ENCODE peak calls at places on chromosomes 13 and 19, in six cellular contexts. E is adrenal gland; U is CD4-positive, alpha-beta T cell; W is astrocyte of the cerebellum; F is activated naive CD8-positive, alpha-beta T cell treated with anti-CD3 and anti-CD28 coated beads for 36 hours; M is smooth muscle cell of the brain vasculature. R is an unnamed sample.

GRCh38 chr13:78679329-78679728 is 20.4 kb upstream of the OBI1 start:
- DNase-seq in E (no peak), U (no peak), W (no peak), F (no peak), M (no peak), R (no peak)

GRCh38 chr13:111279253-111279652 is 41.2 kb upstream of the TEX29 start:
- DNase-seq in E (no peak), U (no peak), W (no peak), F (no peak), M (no peak), R (no peak)

GRCh38 chr19:40599331-40600085 is 1.7 kb upstream of the LTBP4 start:
- DNase-seq in E (no peak), U (no peak), W (no peak), F (no peak), M (no peak), R (no peak)

GRCh38 chr13:47455581-47455980 is 545.5 kb downstream of the SUCLA2 start:
- DNase-seq in E (no peak), U (no peak), W (no peak), F (no peak), M (no peak), R (no peak)

GRCh38 chr13:23159205-23159586 is 21.6 kb upstream of the SGCG start:
- DNase-seq in E (no peak), U (no peak), W (peak; percentile 8), F (peak; percentile 30), M (no peak), R (peak; percentile 4)

GRCh38 chr13:40352385-40352778 is 314.1 kb downstream of the FOXO1 start:
- DNase-seq in E (peak; percentile 35), U (no peak), W (no peak), F (no peak), M (no peak), R (no peak)

GRCh38 chr13:84605927-84606326 is 723.7 kb upstream of the SLITRK1 start:
- DNase-seq in E (no peak), U (no peak), W (no peak), F (no peak), M (no peak), R (no peak)

GRCh38 chr13:45615501-45616101 is at the start of gene ERICH6B:
- DNase-seq in E (peak; percentile 21), U (no peak), W (no peak), F (peak; percentile 31), M (no peak), R (no peak)

GRCh38 chr13:49395416-49396277 is 48.2 kb downstream of the CAB39L start:
- DNase-seq in E (peak; percentile 32), U (no peak), W (peak; percentile 32), F (no peak), M (no peak), R (no peak)

GRCh38 chr19:8254286-8255001 is 45.3 kb downstream of the CERS4 start:
- DNase-seq in E (no peak), U (no peak), W (no peak), F (no peak), M (no peak), R (no peak)

R was measured in kidney epithelial cell.